ENCODE peak calls at places on chromosomes 6 and 20, in ten cellular contexts. F, R, D, P, G, O, A, L, T and M are unnamed samples.

GRCh38 chr20:43915209-43916072 is 789 bp downstream of the TOX2 start:
- DNase-seq in R (peak), P (peak), G (peak), F (peak), D (peak), L (peak), A (no peak), T (no peak), O (no peak), M (peak)

GRCh38 chr20:2476742-2477615 is 6.4 kb upstream of the SNRPB start:
- DNase-seq in A (no peak), G (no peak), O (no peak), F (no peak), R (no peak), P (no peak), L (no peak), D (no peak), T (no peak), M (no peak)

GRCh38 chr20:33359399-33360261 is 41.7 kb downstream of the CDK5RAP1 start:
- DNase-seq in L (no peak), A (no peak), G (no peak), O (no peak), P (no peak), R (no peak), T (no peak), D (no peak), F (no peak), M (no peak)

GRCh38 chr6:121592261-121592935 is 157.0 kb downstream of the GJA1 start:
- DNase-seq in R (no peak), D (no peak), P (no peak), A (no peak), O (no peak), T (no peak), G (no peak), F (no peak), L (no peak), M (no peak)

GRCh38 chr6:111282564-111282963 is 195.3 kb downstream of the SLC16A10 start:
- DNase-seq in A (no peak), T (no peak), P (no peak), D (no peak), L (no peak), F (no peak), R (no peak), O (no peak), G (no peak), M (no peak)

GRCh38 chr6:1347187-1347560 is 35.3 kb downstream of the FOXQ1 start:
- DNase-seq in L (no peak), F (no peak), O (no peak), G (no peak), T (no peak), R (no peak), P (no peak), A (no peak), D (no peak), M (no peak)

GRCh38 chr6:6635291-6635690 is 46.8 kb downstream of the LY86 start:
- DNase-seq in L (no peak), T (no peak), G (no peak), D (no peak), R (no peak), O (no peak), A (no peak), P (no peak), F (no peak), M (no peak)

GRCh38 chr20:64040231-64041039 is 4.5 kb downstream of the C20orf204 start:
- DNase-seq in R (no peak), F (no peak), O (no peak), A (no peak), D (no peak), P (no peak), T (no peak), G (no peak), L (no peak), M (no peak)

GRCh38 chr6:111462770-111463391 is 20.1 kb downstream of the REV3L start:
- DNase-seq in L (no peak), R (no peak), F (peak), P (no peak), T (no peak), D (no peak), O (no peak), A (no peak), G (no peak), M (no peak)

GRCh38 chr6:144341831-144342527 is 56.8 kb downstream of the UTRN start:
- DNase-seq in O (no peak), F (no peak), T (no peak), R (no peak), D (no peak), A (no peak), G (no peak), P (no peak), L (no peak), M (no peak)

GRCh38 chr6:56860466-56860865 is 94.4 kb upstream of the BEND6 start:
- DNase-seq in P (no peak), D (no peak), T (peak), F (peak), A (no peak), L (no peak), R (no peak), O (no peak), G (no peak), M (no peak)

GRCh38 chr6:40482532-40482931 is 104.6 kb downstream of the LRFN2 start:
- DNase-seq in G (peak), D (peak), P (no peak), F (no peak), O (no peak), L (no peak), R (no peak), T (no peak), A (no peak), M (no peak)

GRCh38 chr6:99349620-99350141 is at the start of gene FAXC:
- DNase-seq in R (peak), P (peak), L (peak), O (peak), T (peak), G (peak), A (no peak), D (peak), F (peak), M (peak)

GRCh38 chr6:26284537-26285142 is 80.4 kb upstream of the BTN3A2 start:
- DNase-seq in T (peak), R (peak), O (peak), L (peak), G (peak), D (no peak), P (peak), A (no peak), F (peak), M (no peak)

GRCh38 chr6:164130151-164130550 is 715.6 kb downstream of the QKI start:
- DNase-seq in T (no peak), R (no peak), D (peak), G (no peak), P (no peak), O (no peak), L (no peak), F (no peak), A (no peak), M (no peak)

GRCh38 chr20:10521068-10521834 is 86.1 kb downstream of the SLX4IP start:
- DNase-seq in L (no peak), O (no peak), G (no peak), P (no peak), T (no peak), A (peak), F (peak), D (no peak), R (no peak), M (no peak)

GRCh38 chr6:28866342-28867077 is 57.3 kb downstream of the TRIM27 start:
- DNase-seq in D (peak), P (peak), T (peak), R (peak), O (peak), A (no peak), G (peak), L (peak), F (peak), M (peak)

GRCh38 chr6:91646649-91647048 is 1059.8 kb upstream of the MAP3K7 start:
- DNase-seq in T (no peak), A (no peak), P (no peak), D (no peak), F (no peak), R (no peak), O (no peak), L (no peak), G (no peak), M (no peak)

GRCh38 chr6:32198345-32198696 is 5.9 kb upstream of the GPSM3 start:
- DNase-seq in A (no peak), R (no peak), D (no peak), G (no peak), F (no peak), T (no peak), O (no peak), L (no peak), P (no peak), M (no peak)

GRCh38 chr6:26400626-26401025 is 1.4 kb upstream of the BTN3A1 start:
- DNase-seq in F (no peak), G (no peak), T (no peak), D (no peak), R (no peak), A (no peak), P (no peak), O (no peak), L (no peak), M (no peak)

GRCh38 chr6:100620085-100620484 is 155.4 kb upstream of the SIM1 start:
- DNase-seq in F (peak), P (no peak), O (no peak), A (no peak), D (no peak), T (no peak), L (no peak), G (no peak), R (no peak), M (no peak)

GRCh38 chr20:23114018-23114417 is 27.9 kb upstream of the CD93 start:
- DNase-seq in O (no peak), A (no peak), T (no peak), L (no peak), P (no peak), F (no peak), D (no peak), G (no peak), R (no peak), M (no peak)

GRCh38 chr6:37262446-37263026 is 4.6 kb upstream of the TMEM217 start:
- DNase-seq in P (no peak), F (no peak), O (no peak), G (no peak), A (no peak), T (no peak), R (no peak), D (no peak), L (no peak), M (no peak)

GRCh38 chr6:139126255-139126654 is 8.6 kb upstream of the HECA start:
- DNase-seq in G (no peak), A (peak), L (no peak), O (no peak), R (no peak), F (peak), T (no peak), P (no peak), D (no peak), M (no peak)

GRCh38 chr6:155272353-155273222 is 8.8 kb downstream of the CLDN20 start:
- DNase-seq in F (peak), R (no peak), L (no peak), O (no peak), D (no peak), P (no peak), T (no peak), A (peak), G (no peak), M (no peak)

GRCh38 chr6:141261672-141262060 is 871.1 kb upstream of the GJE1 start:
- DNase-seq in O (no peak), T (no peak), P (no peak), R (no peak), G (no peak), F (no peak), D (no peak), L (no peak), A (no peak), M (no peak)

GRCh38 chr6:141265748-141266647 is 866.7 kb upstream of the GJE1 start:
- DNase-seq in P (no peak), T (no peak), D (no peak), G (no peak), L (no peak), F (peak), A (no peak), R (no peak), O (no peak), M (no peak)

GRCh38 chr6:141267420-141267819 is 865.3 kb upstream of the GJE1 start:
- DNase-seq in T (no peak), O (no peak), D (no peak), L (no peak), F (no peak), R (no peak), G (no peak), A (no peak), P (no peak), M (no peak)

GRCh38 chr6:141261016-141261671 is 871.6 kb upstream of the GJE1 start:
- DNase-seq in O (no peak), G (no peak), R (no peak), A (no peak), D (no peak), T (peak), F (no peak), L (peak), P (no peak), M (no peak)

DNA sequence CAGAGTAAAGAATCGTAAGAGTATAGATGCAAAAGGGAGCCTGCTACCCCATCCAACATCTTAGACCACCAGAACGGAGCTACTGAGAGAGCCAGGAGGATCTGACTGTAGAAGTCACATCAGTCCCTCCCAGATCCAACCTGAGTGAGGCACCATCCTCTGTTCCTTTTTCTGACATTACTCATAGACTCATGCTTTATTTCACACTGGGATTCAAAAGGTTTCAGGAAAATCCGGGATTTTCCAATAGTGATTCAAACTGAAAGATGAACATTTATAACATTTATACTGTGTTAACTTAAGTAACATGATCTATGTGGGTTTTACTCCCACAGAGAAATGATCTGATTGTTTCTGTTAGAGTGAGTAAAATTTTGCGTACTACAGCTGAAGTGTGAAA is 868.6 kb upstream of the GJE1 start:
- DNase-seq in T (no peak), D (no peak), R (no peak), G (no peak), L (no peak), O (no peak), P (no peak), F (no peak), A (no peak), M (no peak)
- TF ChIP-seq CTCF in T (no peak), D (no peak), R (no peak), G (no peak), L (no peak), O (no peak), P (no peak), F (no peak), A (no peak), M (no peak)

GRCh38 chr20:36231331-36231730 is 4.9 kb upstream of the AAR2 start:
- DNase-seq in R (no peak), P (no peak), D (no peak), O (no peak), A (no peak), F (no peak), G (no peak), T (no peak), L (no peak), M (no peak)
- TF ChIP-seq CTCF in R (no peak), P (no peak), D (no peak), O (no peak), A (no peak), F (no peak), G (no peak), T (no peak), L (no peak), M (no peak)

DNA sequence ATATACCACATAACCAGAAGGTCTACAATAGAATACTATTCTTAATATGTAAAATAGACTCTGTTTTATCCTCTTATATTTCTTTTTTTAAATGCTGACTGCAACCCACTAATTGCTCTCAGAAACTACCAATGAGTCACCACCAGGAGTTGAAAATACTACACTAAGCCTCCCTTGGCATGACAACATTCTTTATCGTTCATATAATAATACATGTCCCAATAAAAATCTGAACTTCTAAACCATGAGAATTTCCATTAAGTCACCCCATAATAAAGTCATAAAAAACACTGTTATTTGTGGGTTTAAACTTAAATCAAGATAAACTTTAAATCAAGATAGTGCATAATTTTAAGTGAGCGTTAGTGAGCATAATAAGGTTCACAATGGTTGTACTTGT is 4.2 kb downstream of the HACE1 start:
- DNase-seq in R (no peak), L (no peak), D (no peak), A (no peak), T (no peak), P (no peak), O (no peak), F (peak), G (no peak), M (no peak)
- TF ChIP-seq CTCF in R (no peak), L (no peak), D (no peak), A (no peak), T (no peak), P (no peak), O (no peak), F (no peak), G (no peak), M (no peak)

GRCh38 chr6:79584332-79584731 is 46.8 kb upstream of the SH3BGRL2 start:
- DNase-seq in P (no peak), O (no peak), A (no peak), F (no peak), G (no peak), L (no peak), R (no peak), T (no peak), D (no peak), M (no peak)
- TF ChIP-seq CTCF in P (no peak), O (no peak), A (no peak), F (no peak), G (no peak), L (no peak), R (no peak), T (no peak), D (no peak), M (no peak)

DNA sequence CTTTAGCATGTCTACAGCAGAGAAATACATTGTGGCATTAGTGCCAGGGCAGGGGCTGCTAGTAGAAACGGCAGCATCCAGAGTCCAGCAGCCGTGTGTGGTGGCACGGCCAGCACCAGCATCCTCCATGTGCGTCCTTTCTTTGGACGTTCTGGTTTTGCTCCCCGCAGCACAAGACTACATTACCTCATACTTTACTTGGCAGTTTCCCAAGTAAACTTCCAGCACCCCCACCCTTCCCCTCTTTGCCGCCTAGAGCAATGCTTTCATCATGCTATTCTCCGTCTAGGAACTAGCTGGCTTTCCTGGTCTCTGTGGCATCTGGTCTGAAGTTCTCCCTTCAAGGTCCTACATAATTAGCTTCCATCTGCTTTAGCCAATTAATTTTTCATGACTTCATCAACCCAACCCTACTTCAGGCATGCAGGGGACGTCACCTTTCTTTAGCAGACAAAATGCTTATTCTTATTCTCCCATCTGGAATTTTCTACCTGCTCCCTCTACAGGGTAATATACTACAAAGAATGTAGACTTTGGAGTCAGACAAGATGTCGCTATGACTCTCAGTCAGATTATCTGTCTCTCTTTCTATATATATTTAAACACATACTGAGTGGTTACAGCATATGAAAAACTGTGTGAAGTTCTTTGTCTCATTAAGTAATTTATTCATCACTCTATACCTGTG is 67.5 kb downstream of the BLOC1S5 start:
- DNase-seq in L (no peak), D (peak), R (no peak), P (no peak), O (no peak), A (no peak), T (peak), F (peak), G (no peak), M (no peak)
- TF ChIP-seq CTCF in L (no peak), D (no peak), R (no peak), P (no peak), O (no peak), A (no peak), T (no peak), F (no peak), G (no peak), M (no peak)

DNA sequence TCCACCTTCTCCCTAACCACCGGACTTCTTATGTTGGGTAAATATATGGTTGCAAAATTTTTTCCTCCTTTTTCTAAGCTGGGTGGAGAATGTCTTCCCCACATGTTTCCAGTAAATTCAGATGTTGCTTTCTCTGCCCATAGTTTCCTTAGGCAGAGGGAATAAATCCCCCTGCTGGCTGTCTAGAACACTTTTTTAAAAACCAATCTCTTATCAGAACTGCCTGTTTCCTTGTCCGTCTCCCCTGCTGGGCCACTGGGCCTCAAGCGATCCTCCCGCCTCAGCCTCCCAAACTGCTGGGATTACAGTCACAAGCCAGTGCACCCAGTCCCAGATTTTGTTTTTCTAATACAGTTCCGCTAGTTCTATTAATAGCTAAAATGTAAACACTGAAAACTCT is 9.9 kb upstream of the WFDC2 start:
- DNase-seq in A (no peak), D (peak), F (no peak), G (no peak), T (peak), P (no peak), L (no peak), R (no peak), O (no peak), M (no peak)
- TF ChIP-seq CTCF in A (peak), D (peak), F (peak), G (peak), T (peak), P (no peak), L (no peak), R (peak), O (no peak), M (no peak)

GRCh38 chr6:170066679-170067078 is 224.2 kb downstream of the DLL1 start:
- DNase-seq in T (no peak), D (no peak), F (no peak), R (no peak), A (no peak), P (no peak), O (no peak), L (no peak), G (no peak), M (no peak)
- TF ChIP-seq CTCF in T (no peak), D (no peak), F (no peak), R (no peak), A (no peak), P (no peak), O (no peak), L (no peak), G (no peak), M (no peak)

GRCh38 chr6:39303425-39304153 is 10.6 kb downstream of the KCNK17 start:
- DNase-seq in D (no peak), O (no peak), L (no peak), P (no peak), F (no peak), T (no peak), A (no peak), R (no peak), G (no peak), M (no peak)
- TF ChIP-seq CTCF in D (peak), O (no peak), L (no peak), P (no peak), F (no peak), T (no peak), A (no peak), R (no peak), G (no peak), M (no peak)

GRCh38 chr6:87473419-87473903 is 687 bp downstream of the SLC35A1 start:
- DNase-seq in F (peak), A (peak), D (no peak), P (no peak), T (peak), L (no peak), O (no peak), R (no peak), G (no peak), M (no peak)

GRCh38 chr6:87472525-87473418 is at the start of gene SLC35A1:
- DNase-seq in A (peak), F (peak), R (peak), P (peak), L (peak), T (peak), G (peak), O (peak), D (peak), M (peak)
- TF ChIP-seq CTCF in A (no peak), F (peak), R (peak), P (no peak), L (no peak), T (peak), G (peak), O (peak), D (no peak), M (no peak)